ENCODE peak calls at places on chromosome 18, in nine cellular contexts. T is heart right ventricle; S is transverse colon; Q is neuronal stem cell; C is small intestine; G is CD8-positive, alpha-beta memory T cell; L is colonic mucosa; X is upper lobe of right lung; J is CD4-positive, CD25-positive, alpha-beta regulatory T cell. M is an unnamed sample. For H3K9me3 and H3K4me1, the result is how much of the 10 kb centered on the place peaks cover.

GRCh38 chr18:46387426-46388131 is 269.4 kb downstream of the LOXHD1 start:
- DNase-seq in X (no peak), S (no peak), C (no peak), L (no peak), Q (no peak), J (no peak), T (no peak), G (no peak), M (no peak)

GRCh38 chr18:10379511-10379910 is 74.9 kb upstream of the APCDD1 start:
- DNase-seq in T (no peak), C (no peak), Q (no peak), J (no peak), G (no peak), L (no peak), X (no peak), S (no peak), M (no peak)

GRCh38 chr18:70113511-70113910 is 92.0 kb downstream of the RTTN start:
- DNase-seq in T (no peak), L (no peak), J (no peak), C (no peak), S (no peak), G (no peak), X (no peak), Q (no peak), M (no peak)

GRCh38 chr18:73461780-73462059 is 593.9 kb upstream of the NETO1 start:
- DNase-seq in C (no peak), J (no peak), Q (no peak), S (no peak), L (no peak), G (no peak), T (no peak), X (no peak), M (no peak)

GRCh38 chr18:10544093-10544748 is 18.4 kb downstream of the NAPG start:
- DNase-seq in X (no peak), G (no peak), S (no peak), T (no peak), Q (no peak), L (no peak), J (no peak), C (no peak), M (no peak)

GRCh38 chr18:8750954-8751415 is 45.6 kb downstream of the MTCL1 start:
- DNase-seq in Q (no peak), G (no peak), L (no peak), T (no peak), J (no peak), S (peak), C (no peak), X (no peak), M (no peak)

GRCh38 chr18:70245941-70246537 is 40.6 kb upstream of the RTTN start:
- DNase-seq in Q (no peak), G (no peak), L (no peak), X (no peak), J (no peak), C (no peak), S (no peak), T (no peak), M (no peak)

GRCh38 chr18:50313873-50314460 is 26.5 kb upstream of the CXXC1 start:
- DNase-seq in Q (no peak), X (no peak), S (no peak), G (no peak), T (no peak), L (no peak), J (no peak), C (no peak), M (no peak)

GRCh38 chr18:74499633-74500032 is 3.5 kb downstream of the CNDP2 start:
- DNase-seq in L (peak), Q (no peak), C (peak), X (peak), T (peak), S (peak), G (no peak), J (peak), M (peak)

GRCh38 chr18:54392621-54393023 is 34.9 kb downstream of the C18orf54 start:
- DNase-seq in G (peak), S (no peak), X (no peak), Q (peak), J (peak), T (no peak), L (no peak), C (peak), M (no peak)

GRCh38 chr18:60984496-60984895 is 348.7 kb upstream of the CDH20 start:
- DNase-seq in G (no peak), X (no peak), S (no peak), C (no peak), L (no peak), Q (no peak), J (no peak), T (no peak), M (no peak)

GRCh38 chr18:36073676-36074075 is 6.3 kb upstream of the RPRD1A start:
- DNase-seq in C (no peak), S (no peak), J (no peak), T (no peak), L (no peak), G (no peak), Q (no peak), X (no peak), M (no peak)

GRCh38 chr18:78487649-78488048 is 492.0 kb upstream of the SALL3 start:
- DNase-seq in T (no peak), L (no peak), G (no peak), Q (no peak), S (no peak), J (no peak), X (no peak), C (peak), M (no peak)

GRCh38 chr18:78319264-78319663 is 660.4 kb upstream of the SALL3 start:
- DNase-seq in Q (no peak), G (no peak), C (no peak), J (no peak), S (no peak), T (no peak), L (no peak), X (no peak), M (no peak)

GRCh38 chr18:7177131-7177744 is 53.7 kb upstream of the LRRC30 start:
- DNase-seq in X (no peak), L (no peak), C (peak), J (peak), S (no peak), Q (peak), T (peak), G (no peak), M (no peak)

GRCh38 chr18:3603460-3604259 is 153.7 kb downstream of the TGIF1 start:
- DNase-seq in S (no peak), G (no peak), C (peak), Q (peak), T (no peak), X (no peak), L (no peak), J (peak), M (no peak)

GRCh38 chr18:2857491-2858063 is 10.8 kb downstream of the EMILIN2 start:
- DNase-seq in G (no peak), Q (no peak), X (peak), T (peak), S (peak), C (no peak), L (peak), J (no peak), M (no peak)

GRCh38 chr18:26286008-26286407 is 59.8 kb downstream of the TAF4B start:
- DNase-seq in X (no peak), J (no peak), T (no peak), C (no peak), G (no peak), S (no peak), L (no peak), Q (no peak), M (no peak)

GRCh38 chr18:73549236-73549635 is 598.4 kb downstream of the FBXO15 start:
- DNase-seq in C (no peak), S (no peak), X (no peak), L (no peak), T (no peak), J (no peak), G (no peak), Q (no peak), M (no peak)

GRCh38 chr18:58803978-58804377 is 60.7 kb upstream of the ZNF532 start:
- DNase-seq in C (no peak), T (no peak), Q (no peak), X (no peak), S (no peak), G (no peak), J (no peak), L (no peak), M (no peak)

GRCh38 chr18:6222271-6222670 is 192.4 kb downstream of the L3MBTL4 start:
- DNase-seq in X (no peak), Q (no peak), L (no peak), J (no peak), T (no peak), C (no peak), S (no peak), G (no peak), M (no peak)

GRCh38 chr18:1003499-1003898 is 98.8 kb downstream of the ADCYAP1 start:
- DNase-seq in J (no peak), G (no peak), S (no peak), L (no peak), X (no peak), T (no peak), C (no peak), Q (no peak), M (no peak)

GRCh38 chr18:41829648-41830516 is 125.2 kb upstream of the PIK3C3 start:
- DNase-seq in L (no peak), G (no peak), Q (no peak), J (no peak), S (no peak), T (no peak), X (no peak), C (no peak), M (no peak)

GRCh38 chr18:55422456-55423185 is 165.4 kb downstream of the TCF4 start:
- DNase-seq in J (no peak), G (no peak), Q (no peak), T (peak), X (no peak), S (peak), L (peak), C (no peak), M (no peak)

GRCh38 chr18:75529394-75529793 is 101.9 kb upstream of the SMIM21 start:
- DNase-seq in T (no peak), X (no peak), G (no peak), L (no peak), J (no peak), S (no peak), Q (no peak), C (no peak), M (no peak)

GRCh38 chr18:28666216-28666615 is 489.3 kb upstream of the CDH2 start:
- DNase-seq in S (no peak), C (no peak), Q (no peak), L (no peak), G (no peak), X (no peak), J (no peak), T (no peak), M (no peak)

GRCh38 chr18:58310517-58310916 is 266.5 kb downstream of the NEDD4L start:
- DNase-seq in C (peak), X (peak), J (peak), G (peak), T (peak), L (peak), S (peak), Q (no peak), M (no peak)

GRCh38 chr18:12963069-12963468 is 15.3 kb downstream of the SEH1L start:
- DNase-seq in S (no peak), C (no peak), Q (no peak), J (no peak), G (no peak), T (no peak), X (no peak), L (no peak), M (no peak)

GRCh38 chr18:12960846-12961397 is 13.1 kb downstream of the SEH1L start:
- DNase-seq in T (no peak), L (peak), X (no peak), C (peak), G (no peak), Q (no peak), S (peak), J (no peak), M (no peak)

GRCh38 chr18:12958478-12958877 is 10.7 kb downstream of the SEH1L start:
- DNase-seq in J (no peak), T (no peak), L (no peak), X (no peak), Q (no peak), G (no peak), C (no peak), S (no peak), M (no peak)

GRCh38 chr18:12960395-12960794 is 12.6 kb downstream of the SEH1L start:
- DNase-seq in L (no peak), S (no peak), T (no peak), C (no peak), J (no peak), Q (no peak), G (no peak), X (no peak), M (no peak)
- H3K27ac ChIP-seq in L (peak), S (peak), T (no peak), C (no peak), J (no peak), Q (no peak), G (no peak), X (no peak), M (no peak)

DNA sequence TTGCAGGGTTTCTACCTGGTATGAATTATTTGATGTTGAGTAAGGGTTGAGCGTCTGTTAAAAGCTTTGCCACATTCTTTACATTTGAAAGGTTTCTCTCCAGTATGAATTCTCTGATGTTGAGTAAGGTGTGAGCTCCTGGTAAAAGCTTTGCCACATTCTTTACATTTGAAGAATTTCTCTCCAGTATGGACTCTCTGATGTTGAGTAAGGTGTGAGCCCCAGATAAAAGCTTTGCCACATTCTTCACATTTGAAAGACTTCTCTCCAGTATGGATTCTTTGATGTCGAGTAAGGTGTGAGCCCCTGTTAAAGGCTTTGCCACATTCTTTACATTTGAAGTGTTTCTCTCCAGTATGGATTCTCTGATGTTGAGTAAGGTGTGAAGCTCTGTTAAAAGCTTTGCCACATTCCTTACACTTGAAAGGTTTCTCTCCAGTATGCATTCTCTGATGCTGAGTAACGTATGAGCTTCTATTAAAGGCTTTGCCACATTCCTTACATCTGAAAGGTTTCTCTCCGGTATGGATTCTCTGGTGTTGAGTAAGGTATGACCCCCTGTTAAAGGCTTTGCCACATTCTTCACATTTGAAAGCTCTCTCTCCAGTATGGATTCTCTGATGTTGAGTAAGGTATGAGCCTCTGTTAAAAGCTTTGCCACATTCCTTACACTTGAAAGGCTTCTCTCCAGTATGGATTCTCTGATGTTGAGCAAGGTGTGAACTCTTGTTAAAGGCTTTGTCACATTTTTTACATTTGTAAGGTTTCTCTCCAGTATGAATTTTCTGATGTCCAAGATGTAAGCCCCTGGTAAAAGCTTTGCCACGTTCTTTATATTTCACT is 27.1 kb downstream of the ZNF519 start:
- DNase-seq in C (no peak), Q (no peak), S (no peak), X (no peak), L (no peak), G (no peak), T (no peak), J (no peak), M (no peak)
- H3K9me3 ChIP-seq in C (under half), Q (half or more), S (under half), X (under half), L (under half), G (under half), T (half or more), J (under half), M (under half)

GRCh38 chr18:63179422-63179821 is 140.1 kb downstream of the BCL2 start:
- DNase-seq in J (no peak), Q (no peak), C (no peak), X (no peak), T (no peak), G (no peak), L (no peak), S (no peak), M (no peak)

GRCh38 chr18:63182247-63182771 is 137.3 kb downstream of the BCL2 start:
- DNase-seq in G (no peak), L (peak), J (no peak), S (no peak), T (peak), X (no peak), Q (no peak), C (peak), M (no peak)

GRCh38 chr18:63180333-63180732 is 139.2 kb downstream of the BCL2 start:
- DNase-seq in X (no peak), Q (no peak), T (no peak), J (no peak), C (no peak), L (no peak), S (no peak), G (no peak), M (no peak)

GRCh38 chr18:63181706-63182105 is 137.9 kb downstream of the BCL2 start:
- DNase-seq in X (no peak), C (no peak), J (no peak), L (no peak), T (no peak), G (no peak), Q (no peak), S (no peak), M (no peak)

GRCh38 chr18:63180971-63181376 is 138.6 kb downstream of the BCL2 start:
- DNase-seq in S (no peak), X (no peak), J (no peak), L (no peak), T (no peak), Q (no peak), C (no peak), G (no peak), M (no peak)
- H3K4me1 ChIP-seq in S (half or more), X (under half), J (under half), L (under half), T (half or more), Q (under half), C (under half), G (under half), M (under half)

GRCh38 chr18:67612281-67612680 is 95.8 kb upstream of the DSEL start:
- DNase-seq in J (no peak), T (no peak), L (no peak), C (no peak), G (no peak), Q (no peak), X (no peak), S (no peak), M (no peak)
- H3K27ac ChIP-seq in J (no peak), T (no peak), L (no peak), C (no peak), G (no peak), Q (no peak), X (no peak), S (no peak), M (no peak)

GRCh38 chr18:47747260-47747795 is 183.1 kb downstream of the SMAD2 start:
- DNase-seq in Q (no peak), J (no peak), G (no peak), C (no peak), T (no peak), X (no peak), L (no peak), S (no peak), M (no peak)
- H3K9me3 ChIP-seq in Q (under half), J (under half), G (under half), C (under half), T (under half), X (under half), L (under half), S (under half), M (under half)

DNA sequence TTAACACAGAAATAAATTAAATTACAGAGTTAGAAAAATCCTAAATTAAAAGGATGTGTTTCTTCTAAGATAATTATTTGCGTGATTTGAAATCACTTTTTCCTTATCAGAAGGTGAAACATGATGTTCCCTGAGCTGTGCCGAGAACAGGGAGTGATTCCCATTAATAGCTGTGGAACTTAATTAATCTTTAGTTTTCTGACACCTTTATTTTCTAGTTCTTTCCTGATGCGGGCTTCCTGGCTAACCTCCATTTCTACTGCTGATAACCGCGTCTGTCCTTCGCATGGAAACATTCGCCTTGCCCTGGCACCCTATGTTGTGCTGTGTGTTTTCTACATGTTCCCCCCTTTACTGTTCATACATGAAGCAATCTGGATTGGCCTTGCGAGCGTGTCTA is 172.9 kb downstream of the FAM210A start:
- DNase-seq in X (no peak), L (no peak), S (no peak), G (no peak), T (no peak), J (no peak), Q (no peak), C (no peak), M (no peak)
- H3K4me1 ChIP-seq in X (under half), L (under half), S (under half), G (under half), T (half or more), J (under half), Q (under half), C (under half), M (under half)

GRCh38 chr18:80180778-80181564 is 66.3 kb downstream of the PARD6G start:
- DNase-seq in L (no peak), X (peak), S (no peak), G (no peak), T (no peak), Q (no peak), J (no peak), C (no peak), M (no peak)
- H3K27ac ChIP-seq in L (no peak), X (no peak), S (no peak), G (no peak), T (no peak), Q (no peak), J (no peak), C (no peak), M (no peak)

DNA sequence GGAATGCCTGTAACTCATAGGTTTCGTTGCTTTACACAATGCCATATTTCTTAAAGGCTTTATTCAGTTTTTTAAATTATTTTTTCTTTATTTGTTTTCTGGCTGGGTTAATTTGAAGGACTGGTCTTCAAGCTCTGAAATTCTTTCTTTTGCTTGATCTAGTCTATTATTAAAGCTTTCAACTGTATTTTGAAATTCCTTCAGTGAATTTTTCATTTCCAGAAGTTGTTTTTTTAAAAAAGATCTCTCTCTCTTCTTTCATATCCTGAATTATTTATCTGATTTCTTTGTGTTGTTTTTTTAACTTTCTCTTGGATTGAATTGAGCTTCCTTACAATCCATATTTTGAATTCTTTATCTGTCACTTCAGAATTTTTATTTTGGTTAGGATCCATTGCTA is 239.9 kb upstream of the CTAGE1 start:
- DNase-seq in C (no peak), S (no peak), L (no peak), T (no peak), X (no peak), J (no peak), G (no peak), Q (no peak), M (no peak)
- H3K9me3 ChIP-seq in C (under half), S (under half), L (under half), T (under half), X (under half), J (under half), G (under half), Q (under half), M (under half)

GRCh38 chr18:25282282-25282681 is 69.7 kb downstream of the ZNF521 start:
- DNase-seq in G (no peak), X (no peak), T (peak), J (no peak), C (no peak), Q (no peak), L (peak), S (peak), M (no peak)
- H3K4me1 ChIP-seq in G (under half), X (under half), T (half or more), J (under half), C (under half), Q (under half), L (under half), S (under half), M (under half)

DNA sequence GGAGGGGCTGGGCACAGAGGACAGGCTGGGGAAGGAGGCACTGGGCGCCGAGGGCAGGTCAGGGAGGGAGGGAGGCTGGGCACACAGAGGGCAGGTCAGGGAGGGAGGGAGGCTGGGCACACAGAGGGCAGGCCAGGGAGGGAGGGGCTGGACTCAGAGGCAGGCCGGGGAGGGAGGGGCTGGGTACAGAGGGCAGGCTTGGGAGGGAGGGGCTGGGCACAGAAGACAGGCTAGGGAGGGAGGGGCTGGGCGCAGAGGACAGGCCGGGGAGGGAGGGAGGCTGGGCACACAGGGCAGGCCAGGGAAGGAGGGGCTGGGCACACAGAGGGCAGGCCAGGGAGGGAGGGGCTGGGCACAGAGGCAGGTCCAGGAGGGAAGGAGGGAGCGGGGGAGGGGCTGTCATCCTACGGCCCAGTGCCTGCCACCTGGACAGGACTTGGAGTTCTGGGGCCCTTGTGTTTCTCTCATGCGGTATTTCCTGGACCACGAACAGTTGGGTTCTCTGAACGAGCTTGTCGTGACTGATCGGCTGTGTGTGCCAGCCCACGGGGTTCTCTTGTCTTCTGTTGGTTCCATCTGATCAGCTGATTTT is 46.7 kb upstream of the KCNG2 start:
- DNase-seq in L (peak), G (no peak), T (no peak), C (peak), Q (no peak), S (peak), J (no peak), X (peak), M (no peak)
- H3K27ac ChIP-seq in L (no peak), G (no peak), T (no peak), C (no peak), Q (no peak), S (peak), J (no peak), X (no peak), M (no peak)